ENCODE peak calls at places on chromosomes 7 and 10, in nine cellular contexts. V, J, R, B, I, N, Q, Y and O are unnamed samples.

GRCh38 chr10:112799038-112799437 is 151.0 kb upstream of the TCF7L2 start:
- DNase-seq in J (no peak), I (no peak), V (no peak), B (no peak), Q (no peak), N (no peak), R (no peak), Y (no peak), O (no peak)

GRCh38 chr7:100789055-100789454 is 38.3 kb downstream of the EPHB4 start:
- DNase-seq in Y (no peak), Q (no peak), N (no peak), R (no peak), V (no peak), I (no peak), B (no peak), J (no peak), O (no peak)

GRCh38 chr7:18503068-18503859 is 7.7 kb downstream of the HDAC9 start:
- DNase-seq in B (no peak), J (no peak), R (no peak), V (no peak), Y (no peak), I (no peak), Q (no peak), N (no peak), O (no peak)

GRCh38 chr10:69087600-69088470 is at the start of gene SRGN:
- DNase-seq in Y (no peak), I (peak), V (no peak), N (no peak), J (peak), R (peak), B (no peak), Q (peak), O (no peak)

GRCh38 chr7:120054376-120055100 is 218.4 kb upstream of the KCND2 start:
- DNase-seq in V (no peak), R (no peak), N (no peak), Q (no peak), J (no peak), Y (no peak), I (no peak), B (no peak), O (no peak)

GRCh38 chr7:105097619-105098018 is 83.6 kb downstream of the KMT2E start:
- DNase-seq in Q (no peak), V (peak), I (no peak), R (no peak), B (no peak), J (no peak), N (peak), Y (no peak), O (peak)

GRCh38 chr7:157553256-157553655 is 216.5 kb downstream of the DNAJB6 start:
- DNase-seq in N (no peak), Q (no peak), I (no peak), Y (no peak), R (peak), J (peak), B (no peak), V (no peak), O (no peak)

GRCh38 chr10:127948791-127949190 is 41.9 kb downstream of the PTPRE start:
- DNase-seq in Q (no peak), R (no peak), N (no peak), Y (no peak), I (no peak), J (no peak), V (no peak), B (no peak), O (no peak)

GRCh38 chr7:138197306-138197640 is 121.0 kb downstream of the AKR1D1 start:
- DNase-seq in R (no peak), N (no peak), Q (no peak), V (no peak), B (no peak), I (no peak), J (no peak), Y (no peak), O (no peak)

GRCh38 chr10:93495654-93496321 is 624 bp upstream of the CEP55 start:
- DNase-seq in R (no peak), N (no peak), V (no peak), Q (no peak), J (no peak), Y (no peak), I (peak), B (peak), O (peak)

GRCh38 chr10:110150981-110151380 is 56.4 kb upstream of the MXI1 start:
- DNase-seq in B (no peak), I (no peak), N (no peak), V (no peak), Q (no peak), J (no peak), R (no peak), Y (no peak), O (no peak)

GRCh38 chr7:102080003-102080361 is 206.7 kb upstream of the SH2B2 start:
- DNase-seq in V (no peak), N (no peak), Q (no peak), I (no peak), B (no peak), Y (no peak), R (no peak), J (no peak), O (no peak)

GRCh38 chr7:155804431-155804831 is 7.8 kb downstream of the SHH start:
- DNase-seq in I (no peak), Q (no peak), V (no peak), Y (no peak), R (no peak), B (no peak), J (peak), N (no peak), O (no peak)

GRCh38 chr10:18312385-18313145 is 172.3 kb downstream of the CACNB2 start:
- DNase-seq in V (no peak), Q (no peak), B (no peak), J (no peak), N (peak), I (no peak), R (no peak), Y (peak), O (peak)

GRCh38 chr10:10872035-10872673 is 145.5 kb upstream of the CELF2 start:
- DNase-seq in Y (peak), B (no peak), R (no peak), N (peak), J (no peak), V (peak), I (no peak), Q (no peak), O (no peak)

GRCh38 chr10:124003481-124004371 is 89.7 kb downstream of the CHST15 start:
- DNase-seq in N (no peak), J (peak), Q (no peak), I (no peak), Y (no peak), R (no peak), V (no peak), B (no peak), O (no peak)

GRCh38 chr10:12308102-12308501 is 41.2 kb upstream of the CAMK1D start:
- DNase-seq in Y (no peak), Q (no peak), N (no peak), R (no peak), J (peak), V (no peak), B (no peak), I (no peak), O (peak)

GRCh38 chr10:87694011-87694794 is 34.5 kb downstream of the PAPSS2 start:
- DNase-seq in J (no peak), V (no peak), B (no peak), Y (peak), I (no peak), N (no peak), R (no peak), Q (no peak), O (no peak)

GRCh38 chr10:97915761-97916160 is 66.1 kb downstream of the GOLGA7B start:
- DNase-seq in N (no peak), J (no peak), R (no peak), Q (no peak), Y (no peak), V (no peak), B (no peak), I (no peak), O (no peak)

GRCh38 chr7:158816995-158817394 is 12.3 kb downstream of the ESYT2 start:
- DNase-seq in N (no peak), Q (no peak), B (no peak), Y (peak), V (no peak), R (no peak), I (no peak), J (no peak), O (no peak)

GRCh38 chr7:130144632-130145171 is 60.5 kb downstream of the TMEM209 start:
- DNase-seq in I (no peak), J (peak), B (no peak), V (no peak), Q (no peak), Y (no peak), R (no peak), N (no peak), O (peak)

GRCh38 chr10:71038234-71038633 is 149.9 kb upstream of the PCBD1 start:
- DNase-seq in I (no peak), Q (no peak), N (no peak), Y (no peak), J (peak), R (peak), B (no peak), V (no peak), O (no peak)

GRCh38 chr10:129941199-129942018 is 22.7 kb downstream of the EBF3 start:
- DNase-seq in R (peak), B (no peak), V (no peak), Y (no peak), N (no peak), I (no peak), J (peak), Q (no peak), O (no peak)

GRCh38 chr10:129914153-129914855 is 49.8 kb downstream of the EBF3 start:
- DNase-seq in Q (no peak), J (peak), B (no peak), N (no peak), R (peak), V (no peak), I (no peak), Y (no peak), O (no peak)